ENCODE peak calls at places on chromosomes 5 and 9, in five cellular contexts. L is heart right ventricle, Z is MM.1S, Q is astrocyte of the cerebellum, C is RWPE2. N is an unnamed sample.

GRCh38 chr9:136010615-136011341 is 49.6 kb upstream of the UBAC1 start:
- DNase-seq in Z (no peak), C (no peak), L (no peak), Q (no peak), N (no peak)

GRCh38 chr9:95447660-95448420 is 68.9 kb downstream of the PTCH1 start:
- DNase-seq in Q (no peak), L (peak; percentile 12), Z (no peak), C (no peak), N (no peak)

GRCh38 chr9:20357207-20357503 is 265.1 kb downstream of the MLLT3 start:
- DNase-seq in C (no peak), Z (no peak), L (no peak), Q (no peak), N (no peak)

GRCh38 chr5:37717613-37718431 is 122.0 kb downstream of the GDNF start:
- DNase-seq in C (peak; percentile 83), Q (peak; percentile 81), L (peak; percentile 9), Z (no peak), N (no peak)

GRCh38 chr9:123689701-123690428 is 240.1 kb downstream of the DENND1A start:
- DNase-seq in L (no peak), C (no peak), Q (no peak), Z (no peak), N (no peak)

GRCh38 chr9:75265525-75265972 is 177.2 kb downstream of the OSTF1 start:
- DNase-seq in Q (peak; percentile 27), Z (peak; percentile 56), C (no peak), L (peak; percentile 22), N (no peak)

GRCh38 chr5:138354926-138355378 is 2.5 kb downstream of the KDM3B start:
- DNase-seq in Q (peak; percentile 66), L (peak; percentile 32), C (no peak), Z (peak; percentile 74), N (peak; percentile 49)

GRCh38 chr5:113020461-113021273 is 44.1 kb downstream of the DCP2 start:
- DNase-seq in C (no peak), Q (peak; percentile 67), L (no peak), Z (no peak), N (no peak)

GRCh38 chr9:18256574-18256973 is 217.4 kb upstream of the ADAMTSL1 start:
- DNase-seq in Z (no peak), Q (no peak), L (no peak), C (no peak), N (no peak)

GRCh38 chr9:27182421-27182820 is 73.4 kb downstream of the TEK start:
- DNase-seq in L (no peak), C (no peak), Z (no peak), Q (no peak), N (no peak)

GRCh38 chr9:93091453-93092081 is 4.5 kb upstream of the CARD19 start:
- DNase-seq in Q (peak; percentile 45), L (no peak), C (peak; percentile 35), Z (no peak), N (peak; percentile 52)

GRCh38 chr5:157603333-157604190 is 28.0 kb upstream of the ADAM19 start:
- DNase-seq in Q (peak; percentile 83), Z (no peak), L (no peak), C (peak; percentile 76), N (peak; percentile 75)

GRCh38 chr5:119067338-119067737 is 3.5 kb upstream of the DMXL1 start:
- DNase-seq in C (no peak), Q (no peak), L (no peak), Z (no peak), N (no peak)

GRCh38 chr9:135905380-135906282 is 1.7 kb downstream of the CAMSAP1 start:
- DNase-seq in Q (no peak), C (no peak), Z (no peak), L (no peak), N (no peak)

GRCh38 chr5:153719324-153719723 is 228.9 kb downstream of the GRIA1 start:
- DNase-seq in Z (no peak), C (no peak), L (no peak), Q (no peak), N (no peak)

GRCh38 chr5:54645888-54646284 is 128.3 kb downstream of the SNX18 start:
- DNase-seq in C (no peak), L (no peak), Z (peak; percentile 7), Q (no peak), N (no peak)

GRCh38 chr5:14081791-14082190 is 61.4 kb upstream of the TRIO start:
- DNase-seq in L (no peak), Q (no peak), C (no peak), Z (no peak), N (no peak)

GRCh38 chr9:6034954-6035353 is 19.5 kb upstream of the RANBP6 start:
- DNase-seq in L (no peak), Z (no peak), C (no peak), Q (no peak), N (no peak)

GRCh38 chr5:153050496-153051179 is 439.8 kb upstream of the GRIA1 start:
- DNase-seq in C (no peak), Q (no peak), Z (no peak), L (no peak), N (no peak)

GRCh38 chr5:161190778-161191177 is 338.8 kb upstream of the ATP10B start:
- DNase-seq in C (no peak), Z (no peak), Q (no peak), L (no peak), N (no peak)

GRCh38 chr5:133520062-133520461 is 92.3 kb downstream of the FSTL4 start:
- DNase-seq in L (no peak), Z (no peak), Q (no peak), C (no peak), N (no peak)

GRCh38 chr5:42614509-42614908 is 142.1 kb upstream of the CCDC152 start:
- DNase-seq in Q (peak; percentile 53), L (no peak), Z (no peak), C (no peak), N (no peak)

GRCh38 chr9:68560131-68560844 is 19.6 kb upstream of the TMEM252 start:
- DNase-seq in Q (no peak), Z (peak; percentile 58), L (peak; percentile 42), C (no peak), N (no peak)

GRCh38 chr5:10691826-10692785 is 68.9 kb downstream of the DAP start:
- DNase-seq in Z (no peak), L (no peak), C (peak; percentile 33), Q (no peak), N (peak; percentile 67)

GRCh38 chr5:40685952-40686351 is 6.2 kb downstream of the PTGER4 start:
- DNase-seq in Q (no peak), L (no peak), C (no peak), Z (no peak), N (no peak)
- H3K4me3 ChIP-seq in Q (no peak overlapping the region), L (peak overlapping the region; percentile 78), C (no peak overlapping the region), Z (no peak overlapping the region), N (no peak overlapping the region)

GRCh38 chr9:132381966-132382541 is 24.6 kb downstream of the TTF1 start:
- DNase-seq in Q (no peak), Z (peak; percentile 63), L (no peak), C (no peak), N (no peak)
- H3K4me3 ChIP-seq in Q (no peak overlapping the region), Z (peak overlapping the region; percentile 55), L (no peak overlapping the region), C (no peak overlapping the region), N (no peak overlapping the region)

GRCh38 chr5:79023947-79024346 is 38.8 kb upstream of the ARSB start:
- DNase-seq in Z (no peak), C (no peak), L (no peak), Q (no peak), N (no peak)

GRCh38 chr5:79023323-79023722 is 38.2 kb upstream of the ARSB start:
- DNase-seq in Q (no peak), C (no peak), L (no peak), Z (no peak), N (no peak)

GRCh38 chr5:79021753-79022152 is 36.6 kb upstream of the ARSB start:
- DNase-seq in Q (no peak), C (no peak), Z (no peak), L (no peak), N (no peak)

GRCh38 chr5:79025054-79025465 is 40.0 kb upstream of the ARSB start:
- DNase-seq in Q (peak; percentile 45), C (no peak), L (peak; percentile 59), Z (peak; percentile 44), N (peak; percentile 10)

DNA sequence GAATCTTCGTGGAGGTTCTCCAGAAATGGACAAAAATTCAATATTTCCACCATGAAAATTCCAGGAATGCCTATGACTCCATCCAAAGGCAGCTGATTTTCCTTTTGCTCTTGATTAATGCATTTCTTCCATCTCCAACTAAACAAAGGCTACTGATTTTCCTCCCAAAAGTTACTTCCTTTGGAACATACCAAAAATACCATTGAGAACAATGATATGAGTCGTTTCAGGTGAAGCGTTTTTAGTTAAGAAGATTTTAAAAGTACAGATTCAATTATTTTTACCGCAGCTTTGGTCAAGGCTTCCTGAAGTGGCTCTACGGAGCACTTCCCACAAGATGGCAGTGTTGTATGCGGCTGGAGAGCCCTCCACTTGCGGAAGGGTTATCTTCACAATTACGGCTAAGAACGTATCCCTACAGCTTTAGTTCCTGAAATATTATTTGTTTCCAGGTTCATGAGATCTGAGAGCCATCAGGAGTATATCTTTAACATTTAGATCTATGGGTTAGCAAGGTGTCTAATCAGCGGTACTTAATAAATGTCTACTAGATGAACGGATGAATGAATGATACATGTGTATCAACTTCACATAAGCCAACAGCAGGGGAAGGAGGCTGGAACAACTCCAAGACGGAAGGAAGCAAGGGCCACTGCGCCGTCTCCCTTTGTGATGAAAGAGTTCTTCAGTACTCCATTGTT is 35.9 kb upstream of the ARSB start:
- DNase-seq in C (no peak), Q (peak; percentile 63), L (peak; percentile 36), Z (peak; percentile 55), N (peak; percentile 41)
- H3K4me3 ChIP-seq in C (no peak overlapping the region), Q (no peak overlapping the region), L (peak overlapping the region; percentile 40), Z (no peak overlapping the region), N (peak overlapping the region; percentile 21)

GRCh38 chr5:79973511-79973910 is 17.6 kb downstream of the MTX3 start:
- DNase-seq in L (no peak), C (no peak), Z (no peak), Q (no peak), N (no peak)
- H3K4me3 ChIP-seq in L (no peak overlapping the region), C (no peak overlapping the region), Z (no peak overlapping the region), Q (no peak overlapping the region), N (no peak overlapping the region)

GRCh38 chr9:137032893-137033292 is 1.0 kb upstream of the FUT7 start:
- DNase-seq in C (no peak), Z (no peak), Q (no peak), L (peak; percentile 45), N (no peak)
- H3K4me3 ChIP-seq in C (no peak overlapping the region), Z (no peak overlapping the region), Q (no peak overlapping the region), L (peak overlapping the region; percentile 8), N (no peak overlapping the region)

GRCh38 chr5:151897896-151898295 is 26.8 kb downstream of the GLRA1 start:
- DNase-seq in Q (no peak), C (no peak), L (no peak), Z (no peak), N (no peak)

GRCh38 chr5:151895660-151896040 is 29.0 kb downstream of the GLRA1 start:
- DNase-seq in C (no peak), Q (no peak), Z (no peak), L (no peak), N (no peak)

GRCh38 chr5:151899400-151899799 is 25.3 kb downstream of the GLRA1 start:
- DNase-seq in L (no peak), Z (no peak), Q (no peak), C (no peak), N (no peak)

GRCh38 chr5:151897017-151897552 is 27.6 kb downstream of the GLRA1 start:
- DNase-seq in C (no peak), Q (no peak), Z (no peak), L (no peak), N (no peak)

GRCh38 chr5:151896041-151896691 is 28.5 kb downstream of the GLRA1 start:
- DNase-seq in C (peak; percentile 66), L (no peak), Z (no peak), Q (peak; percentile 95), N (peak; percentile 71)
- H3K4me3 ChIP-seq in C (no peak overlapping the region), L (no peak overlapping the region), Z (no peak overlapping the region), Q (no peak overlapping the region), N (no peak overlapping the region)

GRCh38 chr5:80034962-80035821 is at the start of gene THBS4:
- DNase-seq in Z (no peak), C (no peak), L (peak; percentile 11), Q (no peak), N (no peak)
- H3K4me3 ChIP-seq in Z (no peak within 1 kb of the TSS), C (no peak within 1 kb of the TSS), L (peak within 1 kb of the TSS; percentile 58), Q (peak within 1 kb of the TSS; percentile 34), N (no peak within 1 kb of the TSS)